ENCODE peak calls at places on chromosomes 11 and 22, in nine cellular contexts. R, N, P, L, D, K, H, I and M are unnamed samples.

GRCh38 chr11:73252577-73253191 is 19.5 kb upstream of the P2RY6 start:
- DNase-seq in D (no peak), N (no peak), R (no peak), K (no peak), H (no peak), L (no peak), I (no peak), P (peak), M (no peak)

GRCh38 chr11:68337399-68337835 is 25.0 kb downstream of the LRP5 start:
- DNase-seq in H (no peak), K (no peak), D (no peak), N (no peak), P (no peak), I (no peak), L (no peak), R (no peak), M (no peak)

GRCh38 chr11:113952070-113952469 is 22.8 kb upstream of the HTR3A start:
- DNase-seq in D (no peak), H (no peak), K (no peak), L (no peak), I (no peak), N (no peak), R (no peak), P (no peak), M (peak)

GRCh38 chr11:122711831-122712378 is 56.4 kb downstream of the UBASH3B start:
- DNase-seq in I (no peak), L (no peak), K (peak), D (no peak), P (no peak), R (no peak), N (no peak), H (no peak), M (no peak)

GRCh38 chr11:101848262-101848661 is 66.5 kb upstream of the CEP126 start:
- DNase-seq in K (no peak), N (no peak), H (no peak), P (no peak), I (no peak), L (no peak), D (no peak), R (no peak), M (peak)

GRCh38 chr22:37659066-37659896 is 758 bp downstream of the PDXP start:
- DNase-seq in L (no peak), H (no peak), D (no peak), K (no peak), R (no peak), I (no peak), N (no peak), P (peak), M (no peak)

GRCh38 chr11:63937713-63938480 is 905 bp upstream of the NAA40 start:
- DNase-seq in N (no peak), P (no peak), H (no peak), K (no peak), I (no peak), R (no peak), D (no peak), L (no peak), M (no peak)

GRCh38 chr11:124581817-124582216 is 12.0 kb downstream of the OR8A1 start:
- DNase-seq in P (no peak), K (no peak), L (no peak), H (no peak), R (no peak), I (no peak), N (no peak), D (no peak), M (no peak)

GRCh38 chr11:133895551-133895950 is 50.2 kb upstream of the SPATA19 start:
- DNase-seq in I (no peak), K (no peak), L (no peak), H (no peak), P (no peak), N (no peak), D (no peak), R (no peak), M (no peak)

GRCh38 chr22:32776800-32777199 is 24.7 kb upstream of the TIMP3 start:
- DNase-seq in D (no peak), N (no peak), I (no peak), R (no peak), P (no peak), K (no peak), H (no peak), L (no peak), M (no peak)